ENCODE peak calls at places on chromosomes 2 and 18, in six cellular contexts. L is T-helper 9 cell; R is CD4-positive, alpha-beta T cell; I is stimulated activated CD8-positive, alpha-beta memory T cell treated with anti-CD3 and anti-CD28 coated beads, Interleukin-2, amount 100 ng/mL, for 48 hours; P is NCI-H1092; V is IMR-90. O is an unnamed sample.
A peak's percentile ranks its signal among the peaks of the same experiment; 100 is the strongest.

GRCh38 chr2:71926860-71927756 is 220.6 kb downstream of the CYP26B1 start:
- DNase-seq in L (no peak), R (no peak), I (no peak), P (no peak), V (no peak), O (no peak)

GRCh38 chr2:17747684-17748452 is 5.7 kb downstream of the SMC6 start:
- DNase-seq in L (no peak), R (no peak), I (no peak), P (no peak), V (peak; percentile 48), O (no peak)

GRCh38 chr18:41639218-41639617 is 315.8 kb upstream of the PIK3C3 start:
- DNase-seq in L (no peak), R (no peak), I (no peak), P (no peak), V (no peak), O (no peak)

GRCh38 chr2:231138699-231139098 is 13.9 kb upstream of the HTR2B start:
- DNase-seq in L (no peak), R (no peak), I (no peak), P (peak; percentile 62), V (peak; percentile 77), O (no peak)

GRCh38 chr2:159982270-159982669 is 80.1 kb downstream of the PLA2R1 start:
- DNase-seq in L (no peak), R (no peak), I (no peak), P (no peak), V (peak; percentile 64), O (no peak)

GRCh38 chr2:127857494-127857818 is 499 bp downstream of the POLR2D start:
- DNase-seq in L (peak; percentile 2), R (peak; percentile 14), I (no peak), P (peak; percentile 10), V (no peak), O (no peak)

GRCh38 chr2:3480352-3481010 is 38.9 kb downstream of the ADI1 start:
- DNase-seq in L (no peak), R (no peak), I (no peak), P (no peak), V (no peak), O (no peak)

GRCh38 chr18:8946046-8946838 is 156.3 kb upstream of the NDUFV2 start:
- DNase-seq in L (no peak), R (no peak), I (no peak), P (no peak), V (peak; percentile 98), O (no peak)

GRCh38 chr2:70310899-70311298 is 9.0 kb upstream of the FAM136A start:
- DNase-seq in L (no peak), R (no peak), I (no peak), P (no peak), V (no peak), O (no peak)

GRCh38 chr2:8412586-8412985 is 269.3 kb upstream of the ID2 start:
- DNase-seq in L (no peak), R (no peak), I (no peak), P (no peak), V (no peak), O (no peak)

GRCh38 chr2:217413193-217413592 is 553.3 kb upstream of the TNP1 start:
- DNase-seq in L (no peak), R (no peak), I (no peak), P (no peak), V (no peak), O (no peak)

GRCh38 chr18:11987527-11987926 is 6.2 kb downstream of the IMPA2 start:
- DNase-seq in L (no peak), R (no peak), I (no peak), P (no peak), V (peak; percentile 48), O (no peak)

O was measured in T-helper 1 cell.